ENCODE peak calls at places on chromosomes 6 and 20, in nine cellular contexts. K, S, P, D, Q, N, G, H and T are unnamed samples.
A peak's percentile ranks its signal among the peaks of the same experiment; 100 is the strongest.

GRCh38 chr6:13741358-13741757 is 29.7 kb upstream of the RANBP9 start:
- DNase-seq in K (no peak), S (no peak), P (no peak), D (no peak), Q (peak; percentile 31), N (no peak), G (no peak), H (no peak), T (no peak)

GRCh38 chr20:35248641-35249475 is 22.4 kb downstream of the MMP24 start:
- DNase-seq in K (no peak), S (no peak), P (peak; percentile 76), D (peak; percentile 54), Q (no peak), N (no peak), G (no peak), H (no peak), T (no peak)

GRCh38 chr20:41175201-41175651 is 37.9 kb downstream of the PLCG1 start:
- DNase-seq in K (peak; percentile 34), S (no peak), P (peak; percentile 64), D (peak; percentile 15), Q (peak; percentile 70), N (peak; percentile 7), G (no peak), H (no peak), T (no peak)

GRCh38 chr6:12369781-12370262 is 79.7 kb downstream of the EDN1 start:
- DNase-seq in K (no peak), S (peak; percentile 28), P (no peak), D (no peak), Q (no peak), N (no peak), G (no peak), H (peak; percentile 86), T (no peak)

GRCh38 chr20:61457725-61458124 is 205.7 kb downstream of the CDH4 start:
- DNase-seq in K (no peak), S (no peak), P (peak; percentile 81), D (no peak), Q (peak; percentile 28), N (no peak), G (no peak), H (no peak), T (no peak)

GRCh38 chr6:92777146-92777740 is 642.1 kb downstream of the EPHA7 start:
- DNase-seq in K (no peak), S (no peak), P (no peak), D (no peak), Q (no peak), N (no peak), G (no peak), H (peak; percentile 52), T (no peak)

GRCh38 chr6:45835725-45836437 is 179.8 kb downstream of the CLIC5 start:
- DNase-seq in K (no peak), S (no peak), P (no peak), D (no peak), Q (no peak), N (no peak), G (no peak), H (no peak), T (no peak)

GRCh38 chr20:64212750-64213149 is 42.8 kb upstream of the PCMTD2 start:
- DNase-seq in K (no peak), S (no peak), P (no peak), D (no peak), Q (no peak), N (peak; percentile 29), G (no peak), H (no peak), T (no peak)

GRCh38 chr20:24951536-24952047 is 2.5 kb downstream of the CST7 start:
- DNase-seq in K (no peak), S (no peak), P (peak; percentile 26), D (no peak), Q (peak; percentile 65), N (peak; percentile 24), G (no peak), H (no peak), T (peak; percentile 54)

GRCh38 chr6:79467716-79468115 is 69.5 kb downstream of the LCA5 start:
- DNase-seq in K (no peak), S (no peak), P (no peak), D (no peak), Q (no peak), N (no peak), G (peak; percentile 32), H (no peak), T (no peak)

GRCh38 chr20:45111799-45112471 is 3.0 kb downstream of the WFDC5 start:
- DNase-seq in K (no peak), S (peak; percentile 43), P (peak; percentile 82), D (no peak), Q (no peak), N (no peak), G (no peak), H (peak; percentile 45), T (no peak)

GRCh38 chr6:97958143-97958542 is 675.1 kb upstream of the MMS22L start:
- DNase-seq in K (no peak), S (no peak), P (peak; percentile 81), D (peak; percentile 21), Q (no peak), N (no peak), G (no peak), H (peak; percentile 78), T (peak; percentile 50)

GRCh38 chr6:40472354-40472753 is 114.8 kb downstream of the LRFN2 start:
- DNase-seq in K (no peak), S (no peak), P (no peak), D (no peak), Q (no peak), N (no peak), G (no peak), H (no peak), T (no peak)

GRCh38 chr6:149938571-149939462 is 3.0 kb upstream of the ULBP2 start:
- DNase-seq in K (no peak), S (no peak), P (no peak), D (no peak), Q (peak; percentile 84), N (no peak), G (no peak), H (peak; percentile 27), T (no peak)

GRCh38 chr6:13331516-13332348 is 3.4 kb upstream of the TBC1D7 start:
- DNase-seq in K (no peak), S (no peak), P (no peak), D (no peak), Q (no peak), N (no peak), G (no peak), H (peak; percentile 73), T (no peak)

GRCh38 chr6:44733868-44734267 is 346.4 kb downstream of the CDC5L start:
- DNase-seq in K (no peak), S (no peak), P (no peak), D (no peak), Q (no peak), N (no peak), G (no peak), H (no peak), T (no peak)

GRCh38 chr6:168132531-168133184 is 53.6 kb upstream of the FRMD1 start:
- DNase-seq in K (no peak), S (peak; percentile 67), P (no peak), D (peak; percentile 46), Q (peak; percentile 84), N (peak; percentile 58), G (peak; percentile 90), H (peak; percentile 47), T (no peak)

GRCh38 chr6:169230322-169230665 is 23.4 kb downstream of the THBS2 start:
- DNase-seq in K (no peak), S (no peak), P (no peak), D (no peak), Q (no peak), N (peak; percentile 17), G (no peak), H (no peak), T (no peak)

GRCh38 chr6:39173276-39173675 is 56.0 kb downstream of the KCNK5 start:
- DNase-seq in K (no peak), S (no peak), P (no peak), D (no peak), Q (peak; percentile 58), N (no peak), G (no peak), H (no peak), T (no peak)

GRCh38 chr20:60253471-60253870 is 295.2 kb downstream of the CDH26 start:
- DNase-seq in K (no peak), S (no peak), P (no peak), D (no peak), Q (peak; percentile 68), N (no peak), G (no peak), H (no peak), T (no peak)
- TF ChIP-seq CTCF in K (no peak), S (no peak), P (no peak), D (no peak), Q (no peak), N (no peak), G (no peak), H (no peak), T (no peak)

DNA sequence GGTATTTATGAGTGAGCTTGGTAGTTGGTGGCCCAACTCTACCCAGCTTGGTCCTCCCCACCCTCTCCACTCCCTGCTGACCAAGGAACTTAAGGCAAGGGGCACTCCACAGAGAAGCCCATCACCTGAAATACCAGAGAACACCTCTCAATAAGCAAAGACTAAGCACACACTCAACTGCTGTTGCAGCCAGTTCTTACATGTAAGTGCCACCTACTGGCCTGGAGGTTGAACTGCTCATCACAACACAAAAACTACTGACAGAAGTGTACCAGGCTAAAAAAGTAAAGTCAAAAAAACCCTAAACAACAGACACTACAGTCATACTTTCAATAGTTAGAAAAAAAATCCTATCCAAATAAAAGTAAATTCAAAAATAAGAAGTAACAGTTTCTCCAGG is 146.2 kb downstream of the FAM83B start:
- DNase-seq in K (no peak), S (no peak), P (no peak), D (no peak), Q (no peak), N (no peak), G (no peak), H (no peak), T (no peak)
- TF ChIP-seq CTCF in K (no peak), S (peak; percentile 55), P (peak; percentile 39), D (peak; percentile 12), Q (no peak), N (no peak), G (peak; percentile 39), H (peak; percentile 72), T (peak; percentile 9)

DNA sequence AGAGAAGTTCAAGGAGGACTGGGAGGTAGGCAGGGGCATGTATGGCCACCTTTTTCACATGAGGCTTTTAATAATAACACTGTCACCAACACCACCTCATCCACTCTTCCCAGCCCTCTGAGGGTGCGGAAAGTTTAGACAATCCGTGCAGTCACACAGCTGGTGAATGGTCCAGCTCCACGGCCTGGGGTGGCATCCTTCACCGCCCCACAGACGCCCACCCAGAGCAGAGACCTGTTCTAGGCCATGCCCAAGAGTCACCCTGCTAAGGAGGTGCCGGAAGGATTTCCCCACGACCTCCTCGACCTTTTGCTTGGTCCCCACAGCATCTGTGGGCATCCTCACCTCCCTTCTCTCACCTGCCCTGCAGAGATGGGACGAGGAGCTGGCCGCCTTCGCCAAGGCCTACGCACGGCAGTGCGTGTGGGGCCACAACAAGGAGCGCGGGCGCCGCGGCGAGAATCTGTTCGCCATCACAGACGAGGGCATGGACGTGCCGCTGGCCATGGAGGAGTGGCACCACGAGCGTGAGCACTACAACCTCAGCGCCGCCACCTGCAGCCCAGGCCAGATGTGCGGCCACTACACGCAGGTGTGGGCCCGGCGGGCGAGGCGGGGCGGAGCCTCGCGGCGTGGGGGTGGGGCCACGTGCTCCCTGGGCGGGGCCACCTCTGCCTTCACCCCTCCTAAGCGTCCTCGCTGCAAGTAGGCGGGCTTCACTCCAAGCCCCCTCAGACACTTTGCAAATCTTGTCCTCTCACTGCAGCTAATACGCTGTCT is 4.4 kb downstream of the PI16 start:
- DNase-seq in K (no peak), S (no peak), P (no peak), D (no peak), Q (no peak), N (no peak), G (no peak), H (no peak), T (peak; percentile 65)
- TF ChIP-seq CTCF in K (no peak), S (no peak), P (no peak), D (no peak), Q (no peak), N (no peak), G (no peak), H (no peak), T (no peak)

GRCh38 chr6:138285800-138286199 is 67.5 kb upstream of the PBOV1 start:
- DNase-seq in K (no peak), S (no peak), P (no peak), D (no peak), Q (no peak), N (no peak), G (no peak), H (no peak), T (no peak)
- TF ChIP-seq CTCF in K (no peak), S (no peak), P (peak; percentile 25), D (no peak), Q (no peak), N (no peak), G (peak; percentile 31), H (peak; percentile 27), T (no peak)